ENCODE peak calls at places on chromosomes 16 and 17, in eight cellular contexts. B is activated CD8-positive, alpha-beta memory T cell treated with anti-CD3 and anti-CD28 coated beads, Interleukin-2, amount 10 ng/mL, durations not matched to agents 7 days and 5 days; C is T-cell; I is HEK293T; R is AG09309; N is HT1080; W is stimulated activated CD4-positive, alpha-beta T cell treated with anti-CD3 and anti-CD28 coated beads, Interleukin-1b, Interleukin-23, amount 100 ng/mL, for 1 hour; Q is GM23338. Z is an unnamed sample.

GRCh38 chr16:84832488-84833141 is 12.8 kb downstream of the CRISPLD2 start:
- DNase-seq in B (no peak), C (no peak), I (no peak), R (peak), N (no peak), W (no peak), Q (no peak), Z (no peak)

GRCh38 chr17:39193346-39193745 is 4.1 kb downstream of the CACNB1 start:
- DNase-seq in B (no peak), C (no peak), I (no peak), R (no peak), N (no peak), W (no peak), Q (no peak), Z (no peak)

GRCh38 chr17:77424585-77425344 is 284.0 kb downstream of the SEC14L1 start:
- DNase-seq in B (no peak), C (no peak), I (no peak), R (no peak), N (no peak), W (no peak), Q (no peak), Z (no peak)

GRCh38 chr17:164536-165235 is 16.8 kb downstream of the DOC2B start:
- DNase-seq in B (peak), C (no peak), I (peak), R (peak), N (peak), W (no peak), Q (peak), Z (no peak)

GRCh38 chr16:84545114-84545737 is 40.8 kb upstream of the MEAK7 start:
- DNase-seq in B (no peak), C (no peak), I (no peak), R (no peak), N (no peak), W (no peak), Q (no peak), Z (no peak)

GRCh38 chr17:63772801-63773271 is 561 bp downstream of the CCDC47 start:
- DNase-seq in B (no peak), C (no peak), I (no peak), R (no peak), N (peak), W (no peak), Q (peak), Z (no peak)

GRCh38 chr16:1054660-1055556 is 17.6 kb upstream of the SSTR5 start:
- DNase-seq in B (no peak), C (peak), I (peak), R (no peak), N (peak), W (peak), Q (peak), Z (peak)

GRCh38 chr17:83191388-83192160 is 112.2 kb downstream of the METRNL start:
- DNase-seq in B (no peak), C (no peak), I (no peak), R (no peak), N (no peak), W (no peak), Q (no peak), Z (peak)

GRCh38 chr16:87233928-87234327 is 83.3 kb downstream of the C16orf95 start:
- DNase-seq in B (no peak), C (no peak), I (no peak), R (no peak), N (peak), W (no peak), Q (peak), Z (no peak)

GRCh38 chr17:58264407-58265103 is 16.2 kb downstream of the MPO start:
- DNase-seq in B (peak), C (no peak), I (no peak), R (no peak), N (no peak), W (no peak), Q (no peak), Z (no peak)

GRCh38 chr17:10745231-10745630 is 15.4 kb upstream of the TMEM220 start:
- DNase-seq in B (no peak), C (no peak), I (no peak), R (no peak), N (no peak), W (no peak), Q (no peak), Z (no peak)

GRCh38 chr17:48515925-48516900 is 14.6 kb downstream of the HOXB1 start:
- DNase-seq in B (no peak), C (no peak), I (no peak), R (no peak), N (no peak), W (no peak), Q (peak), Z (no peak)

GRCh38 chr17:17840751-17841591 is 4.2 kb upstream of the SREBF1 start:
- DNase-seq in B (no peak), C (no peak), I (no peak), R (no peak), N (peak), W (no peak), Q (peak), Z (no peak)

GRCh38 chr16:85528528-85529387 is 84.4 kb upstream of the GSE1 start:
- DNase-seq in B (peak), C (peak), I (peak), R (no peak), N (no peak), W (no peak), Q (peak), Z (peak)

GRCh38 chr17:74190154-74190553 is 13.3 kb upstream of the RPL38 start:
- DNase-seq in B (no peak), C (no peak), I (peak), R (no peak), N (peak), W (no peak), Q (peak), Z (no peak)

GRCh38 chr16:80844368-80844767 is 40.0 kb upstream of the CDYL2 start:
- DNase-seq in B (no peak), C (no peak), I (no peak), R (no peak), N (no peak), W (no peak), Q (no peak), Z (no peak)

GRCh38 chr17:8119575-8120519 is 1.5 kb upstream of the ALOXE3 start:
- DNase-seq in B (peak), C (peak), I (no peak), R (peak), N (peak), W (peak), Q (peak), Z (peak)

GRCh38 chr16:8588703-8589292 is 1.5 kb downstream of the TMEM114 start:
- DNase-seq in B (no peak), C (no peak), I (no peak), R (no peak), N (no peak), W (no peak), Q (peak), Z (no peak)

GRCh38 chr16:22425036-22425801 is 50.8 kb upstream of the CDR2 start:
- DNase-seq in B (no peak), C (no peak), I (no peak), R (no peak), N (no peak), W (no peak), Q (no peak), Z (no peak)